ENCODE peak calls at places on chromosomes 2 and 18, in four cellular contexts. U, C, R and T are unnamed samples.

GRCh38 chr2:58715344-58715743 is 474.2 kb upstream of the FANCL start:
- DNase-seq in U (no peak), C (no peak), R (no peak), T (no peak)

GRCh38 chr18:34723143-34723542 is 13.0 kb downstream of the DTNA start:
- DNase-seq in U (no peak), C (no peak), R (no peak), T (no peak)

GRCh38 chr2:60053791-60054190 is 499.7 kb downstream of the BCL11A start:
- DNase-seq in U (no peak), C (no peak), R (no peak), T (no peak)

GRCh38 chr2:182368996-182369395 is 57.8 kb downstream of the PDE1A start:
- DNase-seq in U (no peak), C (no peak), R (no peak), T (no peak)

GRCh38 chr2:230564805-230565779 is 147.6 kb upstream of the CAB39 start:
- DNase-seq in U (no peak), C (no peak), R (no peak), T (no peak)

GRCh38 chr2:237733677-237734300 is 64.8 kb upstream of the RBM44 start:
- DNase-seq in U (no peak), C (no peak), R (no peak), T (peak; percentile 23)

GRCh38 chr2:170208967-170209366 is 31.0 kb downstream of the MYO3B start:
- DNase-seq in U (no peak), C (no peak), R (no peak), T (no peak)

GRCh38 chr2:575030-575727 is 102.0 kb downstream of the TMEM18 start:
- DNase-seq in U (no peak), C (no peak), R (no peak), T (no peak)

GRCh38 chr2:627926-628560 is 49.2 kb downstream of the TMEM18 start:
- DNase-seq in U (no peak), C (no peak), R (no peak), T (no peak)

GRCh38 chr18:34223164-34223892 is 1.4 kb downstream of the NOL4 start:
- DNase-seq in U (no peak), C (no peak), R (no peak), T (peak; percentile 49)

GRCh38 chr2:162123806-162124758 is 28.0 kb downstream of the GCG start:
- DNase-seq in U (no peak), C (no peak), R (peak; percentile 61), T (peak; percentile 73)

GRCh38 chr2:6919912-6920905 is 3.0 kb downstream of the RNF144A start:
- DNase-seq in U (no peak), C (no peak), R (no peak), T (no peak)

GRCh38 chr18:72539861-72540260 is 4.3 kb downstream of the CBLN2 start:
- DNase-seq in U (no peak), C (no peak), R (no peak), T (no peak)

GRCh38 chr2:41869542-41870256 is 178.1 kb upstream of the PKDCC start:
- DNase-seq in U (peak; percentile 62), C (peak; percentile 73), R (peak; percentile 34), T (peak; percentile 82)

GRCh38 chr2:188628989-188629889 is 337.6 kb downstream of the GULP1 start:
- DNase-seq in U (no peak), C (no peak), R (peak; percentile 7), T (peak; percentile 45)

GRCh38 chr2:3223080-3223923 is 154.3 kb downstream of the EIPR1 start:
- DNase-seq in U (no peak), C (no peak), R (no peak), T (no peak)

GRCh38 chr18:43514747-43515146 is 237.5 kb upstream of the SYT4 start:
- DNase-seq in U (no peak), C (no peak), R (no peak), T (no peak)

DNA sequence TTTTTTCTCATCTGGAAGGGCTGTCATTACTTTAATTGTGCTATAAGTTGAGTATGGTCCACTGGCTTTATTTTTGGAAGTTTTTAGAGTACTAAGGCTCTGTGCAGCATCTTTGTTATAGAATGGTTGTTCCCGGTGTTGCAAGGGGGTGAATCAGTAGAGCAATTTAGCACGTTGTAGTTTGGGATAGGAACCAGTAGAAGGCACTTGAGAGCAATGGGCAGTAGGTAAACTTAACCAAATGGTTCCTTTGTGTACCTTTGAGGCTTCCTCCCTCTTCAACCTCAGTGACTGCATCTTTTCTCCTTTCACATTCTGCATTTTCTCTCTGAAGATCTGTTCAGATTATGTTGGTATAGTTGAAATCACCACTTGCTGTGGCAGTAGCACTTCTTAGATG is 238.2 kb upstream of the SYT4 start:
- DNase-seq in U (no peak), C (no peak), R (no peak), T (no peak)
- H3K4me3 ChIP-seq in U (no peak overlapping the region), C (no peak overlapping the region), R (no peak overlapping the region), T (no peak overlapping the region)

GRCh38 chr2:45210466-45211195 is 201.4 kb upstream of the SIX2 start:
- DNase-seq in U (peak; percentile 26), C (no peak), R (no peak), T (no peak)
- H3K4me3 ChIP-seq in U (no peak overlapping the region), C (no peak overlapping the region), R (no peak overlapping the region), T (no peak overlapping the region)

DNA sequence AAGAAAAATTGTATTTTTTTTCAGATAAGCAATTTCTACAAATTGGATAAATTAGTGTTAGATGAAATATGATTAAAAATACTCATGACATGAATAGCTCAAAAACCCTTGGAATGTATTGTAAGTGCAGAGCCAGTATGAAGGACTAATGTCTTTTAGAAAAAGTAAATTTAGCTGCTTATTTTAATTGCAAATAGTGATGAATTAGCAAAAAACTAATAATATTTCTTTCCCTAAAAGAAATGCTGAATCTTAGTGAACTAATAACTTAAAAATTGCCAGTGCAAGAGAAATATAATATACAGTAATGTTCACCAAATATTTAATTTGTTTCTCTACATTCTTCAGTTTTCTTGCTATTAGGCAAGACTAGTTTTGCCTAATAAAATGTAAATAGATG is 72.4 kb downstream of the RND3 start:
- DNase-seq in U (no peak), C (no peak), R (no peak), T (no peak)
- H3K4me3 ChIP-seq in U (no peak overlapping the region), C (no peak overlapping the region), R (no peak overlapping the region), T (no peak overlapping the region)

DNA sequence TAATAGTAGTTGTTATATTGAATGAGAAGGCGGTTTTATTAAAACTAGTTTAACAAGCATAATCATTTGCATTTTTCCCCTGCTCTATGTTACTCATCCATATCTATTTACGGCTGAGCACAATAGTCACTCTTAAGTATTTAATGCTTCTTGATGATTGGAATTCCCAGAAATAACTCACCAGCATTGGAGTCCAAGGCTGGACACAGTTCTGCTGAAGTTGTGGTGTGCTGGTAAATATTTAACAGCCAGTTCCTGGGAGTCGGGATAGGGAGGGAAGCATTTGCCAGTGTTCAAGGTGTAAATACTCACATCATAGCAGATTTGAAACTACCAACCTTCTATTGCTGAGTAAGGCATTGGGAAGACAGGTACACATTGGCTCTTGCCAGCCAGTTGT is 315.1 kb downstream of the MTX2 start:
- DNase-seq in U (no peak), C (no peak), R (no peak), T (no peak)
- H3K4me3 ChIP-seq in U (no peak overlapping the region), C (no peak overlapping the region), R (no peak overlapping the region), T (no peak overlapping the region)